ENCODE peak calls at places on chromosome 10, in eight cellular contexts. X is CD8-positive, alpha-beta T cell; I is mesendoderm; B is iPS DF 6.9; D is ascending aorta; Y is IMR-90; W is breast epithelium; P is HCT116. F is an unnamed sample. For H3K4me1 and H3K36me3, the result is how much of the 10 kb centered on the place peaks cover.

GRCh38 chr10:74947781-74948401 is 121.5 kb downstream of the KAT6B start:
- DNase-seq in X (no peak), I (no peak), B (no peak), D (no peak), Y (no peak), W (no peak), P (no peak), F (no peak)

GRCh38 chr10:80320377-80320776 is 30.9 kb upstream of the MAT1A start:
- DNase-seq in X (no peak), I (no peak), B (no peak), D (no peak), Y (no peak), W (no peak), P (no peak), F (no peak)

GRCh38 chr10:128314691-128315090 is 188.5 kb upstream of the MKI67 start:
- DNase-seq in X (no peak), I (no peak), B (no peak), D (no peak), Y (no peak), W (no peak), P (no peak), F (no peak)

GRCh38 chr10:119370972-119371703 is 163.8 kb downstream of the GRK5 start:
- DNase-seq in X (no peak), I (no peak), B (no peak), D (no peak), Y (peak), W (peak), P (no peak), F (no peak)

GRCh38 chr10:30199376-30200018 is 140.1 kb upstream of the JCAD start:
- DNase-seq in X (no peak), I (no peak), B (no peak), D (no peak), Y (no peak), W (no peak), P (no peak), F (no peak)

GRCh38 chr10:69377191-69377590 is 39.5 kb downstream of the TACR2 start:
- DNase-seq in X (no peak), I (no peak), B (no peak), D (no peak), Y (no peak), W (no peak), P (no peak), F (no peak)

GRCh38 chr10:115491526-115492140 is 398.5 kb downstream of the ATRNL1 start:
- DNase-seq in X (no peak), I (no peak), B (no peak), D (no peak), Y (no peak), W (no peak), P (no peak), F (no peak)

GRCh38 chr10:58322835-58323209 is 12.0 kb upstream of the UBE2D1 start:
- DNase-seq in X (no peak), I (no peak), B (no peak), D (no peak), Y (no peak), W (no peak), P (no peak), F (no peak)

GRCh38 chr10:82643601-82644000 is 768.6 kb downstream of the NRG3 start:
- DNase-seq in X (no peak), I (no peak), B (no peak), D (no peak), Y (no peak), W (no peak), P (no peak), F (no peak)

GRCh38 chr10:11338160-11338844 is 273.1 kb downstream of the USP6NL start:
- DNase-seq in X (no peak), I (no peak), B (no peak), D (no peak), Y (no peak), W (no peak), P (no peak), F (no peak)

GRCh38 chr10:73650537-73651331 is 5.1 kb downstream of the SYNPO2L start:
- DNase-seq in X (no peak), I (no peak), B (no peak), D (no peak), Y (peak), W (no peak), P (no peak), F (no peak)

GRCh38 chr10:504806-505205 is 184.7 kb downstream of the DIP2C start:
- DNase-seq in X (no peak), I (no peak), B (no peak), D (no peak), Y (no peak), W (no peak), P (no peak), F (no peak)

GRCh38 chr10:59606551-59606961 is 103.1 kb downstream of the SLC16A9 start:
- DNase-seq in X (no peak), I (no peak), B (no peak), D (no peak), Y (peak), W (no peak), P (no peak), F (no peak)

GRCh38 chr10:11823122-11823988 is at the start of gene PROSER2:
- DNase-seq in X (peak), I (peak), B (no peak), D (no peak), Y (peak), W (peak), P (peak), F (peak)

GRCh38 chr10:48444861-48445841 is 138.7 kb downstream of the MAPK8 start:
- DNase-seq in X (no peak), I (peak), B (no peak), D (no peak), Y (no peak), W (no peak), P (no peak), F (peak)

GRCh38 chr10:130571674-130572073 is 435.5 kb downstream of the GLRX3 start:
- DNase-seq in X (no peak), I (no peak), B (no peak), D (no peak), Y (no peak), W (no peak), P (no peak), F (no peak)

GRCh38 chr10:54833029-54833428 is 32.0 kb upstream of the PCDH15 start:
- DNase-seq in X (no peak), I (no peak), B (no peak), D (no peak), Y (no peak), W (no peak), P (no peak), F (no peak)

GRCh38 chr10:110068780-110069179 is 61.0 kb downstream of the ADD3 start:
- DNase-seq in X (no peak), I (no peak), B (no peak), D (no peak), Y (no peak), W (no peak), P (no peak), F (no peak)
- H3K4me1 ChIP-seq in X (half or more), I (under half), B (under half), D (under half), Y (under half), W (under half), P (under half), F (under half)

DNA sequence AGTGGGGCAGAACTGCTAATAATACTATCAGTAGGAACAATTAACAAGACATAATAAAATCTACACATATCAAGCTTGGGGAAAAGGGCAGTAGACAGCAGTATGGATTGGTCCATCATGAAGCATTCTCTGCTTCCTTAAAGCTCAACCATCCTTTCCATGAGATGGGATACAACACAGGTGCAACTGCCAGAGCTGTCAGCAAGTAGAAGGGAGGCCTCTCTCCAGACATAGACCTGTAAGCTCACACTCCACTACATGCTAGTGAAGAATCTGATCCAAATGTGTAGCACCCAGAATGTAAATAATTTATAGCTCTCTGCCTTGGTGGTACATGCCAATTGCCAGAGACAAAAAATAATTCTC is 41.5 kb upstream of the ANAPC16 start:
- DNase-seq in X (no peak), I (no peak), B (no peak), D (no peak), Y (no peak), W (no peak), P (no peak), F (no peak)
- H3K27ac ChIP-seq in X (no peak), I (no peak), B (no peak), D (no peak), Y (no peak), W (no peak), P (peak), F (peak)

GRCh38 chr10:3783313-3783689 is 1.7 kb downstream of the KLF6 start:
- DNase-seq in X (peak), I (peak), B (no peak), D (no peak), Y (peak), W (peak), P (no peak), F (no peak)

GRCh38 chr10:3783721-3784432 is 1.1 kb downstream of the KLF6 start:
- DNase-seq in X (peak), I (peak), B (no peak), D (no peak), Y (peak), W (peak), P (no peak), F (peak)

GRCh38 chr10:3785849-3786290 is 861 bp upstream of the KLF6 start:
- DNase-seq in X (no peak), I (peak), B (no peak), D (no peak), Y (peak), W (no peak), P (no peak), F (no peak)

GRCh38 chr10:3785251-3785848 is 341 bp upstream of the KLF6 start:
- DNase-seq in X (peak), I (peak), B (peak), D (peak), Y (peak), W (peak), P (peak), F (peak)

GRCh38 chr10:3784510-3785250 is at the start of gene KLF6:
- DNase-seq in X (peak), I (peak), B (no peak), D (no peak), Y (peak), W (no peak), P (no peak), F (no peak)
- H3K36me3 ChIP-seq in X (under half), I (under half), B (under half), D (under half), Y (under half), W (under half), P (under half), F (under half)

GRCh38 chr10:71832967-71833366 is 18.1 kb downstream of the PSAP start:
- DNase-seq in X (no peak), I (no peak), B (no peak), D (no peak), Y (no peak), W (no peak), P (no peak), F (no peak)

GRCh38 chr10:71833451-71834342 is 17.4 kb downstream of the PSAP start:
- DNase-seq in X (no peak), I (no peak), B (no peak), D (no peak), Y (no peak), W (no peak), P (no peak), F (no peak)

GRCh38 chr10:71830726-71831125 is 20.3 kb downstream of the PSAP start:
- DNase-seq in X (no peak), I (no peak), B (no peak), D (no peak), Y (no peak), W (no peak), P (no peak), F (no peak)

GRCh38 chr10:71834343-71834674 is 16.7 kb downstream of the PSAP start:
- DNase-seq in X (no peak), I (no peak), B (no peak), D (no peak), Y (no peak), W (no peak), P (no peak), F (no peak)

DNA sequence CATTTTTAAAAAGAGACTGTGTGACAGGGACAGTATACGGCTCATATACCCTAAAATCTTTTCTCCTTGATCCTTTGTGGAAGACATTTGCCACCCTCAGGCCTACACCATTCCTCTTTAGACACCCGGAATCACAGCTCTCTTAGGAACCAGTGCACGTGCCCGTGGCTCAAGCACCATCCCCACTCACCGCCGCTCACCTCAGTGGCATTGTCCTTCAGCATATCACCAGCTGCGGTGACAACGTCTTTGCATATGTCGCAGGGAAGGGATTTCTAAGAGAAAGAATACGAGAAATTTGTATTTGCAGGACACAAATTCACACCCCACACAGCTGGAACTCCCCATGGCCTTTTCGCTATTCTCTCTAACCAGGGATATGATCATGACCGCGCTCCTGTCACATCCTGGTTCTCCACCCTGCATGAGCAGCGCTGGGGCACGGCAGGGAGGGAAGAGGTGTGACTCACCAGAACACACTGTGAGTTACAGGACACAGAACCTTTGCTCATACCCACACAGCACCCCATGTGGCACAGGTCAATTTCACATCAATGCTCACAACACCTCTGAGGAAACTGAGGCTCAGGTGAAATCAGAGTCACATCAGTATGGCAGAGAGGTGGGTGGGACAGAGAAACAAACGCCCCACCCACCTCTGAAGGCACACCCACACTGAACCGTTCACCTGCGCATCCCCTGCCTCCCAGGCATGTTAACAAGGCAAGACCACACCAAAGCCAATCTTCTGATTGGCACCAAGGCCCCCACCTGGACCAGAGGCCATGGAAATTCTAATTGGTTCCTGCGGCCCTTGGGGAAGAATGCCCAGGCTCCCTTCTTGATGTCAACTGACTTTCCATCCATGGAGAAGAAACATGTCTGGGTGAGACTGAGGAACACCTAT is 19.2 kb downstream of the PSAP start:
- DNase-seq in X (no peak), I (no peak), B (no peak), D (no peak), Y (peak), W (no peak), P (no peak), F (no peak)
- H3K4me1 ChIP-seq in X (under half), I (under half), B (under half), D (under half), Y (under half), W (under half), P (under half), F (under half)

GRCh38 chr10:7817576-7817975 is 729 bp upstream of the TAF3 start:
- DNase-seq in X (no peak), I (peak), B (no peak), D (no peak), Y (no peak), W (no peak), P (no peak), F (no peak)
- H3K27ac ChIP-seq in X (peak), I (no peak), B (no peak), D (no peak), Y (no peak), W (peak), P (peak), F (no peak)

GRCh38 chr10:87712913-87713616 is 53.4 kb downstream of the PAPSS2 start:
- DNase-seq in X (no peak), I (no peak), B (no peak), D (no peak), Y (no peak), W (no peak), P (no peak), F (no peak)
- H3K36me3 ChIP-seq in X (under half), I (under half), B (under half), D (under half), Y (under half), W (under half), P (under half), F (under half)

DNA sequence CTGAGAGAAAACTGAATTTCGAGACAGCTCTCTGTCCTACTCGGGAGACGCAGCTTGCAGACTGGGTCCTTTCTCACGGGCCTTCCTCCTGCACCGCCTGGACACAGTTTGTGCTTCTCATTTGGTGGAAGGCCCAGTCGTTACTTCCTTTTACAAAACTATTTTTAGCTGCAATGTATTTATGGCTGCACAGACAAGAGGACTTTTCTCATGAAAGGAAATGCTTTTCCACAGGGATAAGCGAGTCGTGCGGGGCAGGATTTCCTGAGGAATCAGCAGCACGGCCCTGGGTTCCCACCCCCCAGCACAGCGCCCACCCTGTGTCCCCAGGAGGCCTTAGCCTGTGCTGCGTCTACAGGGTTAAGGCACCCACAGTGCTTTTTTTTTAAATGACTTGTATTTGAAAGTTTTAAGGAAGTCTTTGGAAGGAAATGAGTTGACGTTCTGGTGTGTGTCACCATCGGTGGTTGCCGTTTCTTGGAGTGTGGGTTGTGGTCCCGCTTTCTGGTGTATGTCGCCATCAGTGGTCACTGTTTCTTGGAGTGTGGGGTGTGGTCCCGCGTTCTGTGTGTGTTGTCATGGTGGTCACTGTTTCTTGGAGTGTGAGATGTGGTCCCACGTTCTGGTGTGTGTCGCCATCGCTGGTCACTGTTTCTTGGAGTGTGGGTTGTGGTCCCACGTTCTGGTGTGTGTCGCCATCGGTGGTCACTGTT is 50.9 kb downstream of the INPP5A start:
- DNase-seq in X (peak), I (no peak), B (no peak), D (no peak), Y (no peak), W (no peak), P (no peak), F (peak)
- H3K4me1 ChIP-seq in X (under half), I (under half), B (under half), D (under half), Y (under half), W (under half), P (under half), F (under half)

GRCh38 chr10:92594194-92594593 is 1.3 kb downstream of the KIF11 start:
- DNase-seq in X (no peak), I (no peak), B (no peak), D (no peak), Y (no peak), W (no peak), P (no peak), F (no peak)
- H3K27ac ChIP-seq in X (no peak), I (no peak), B (no peak), D (no peak), Y (no peak), W (no peak), P (no peak), F (no peak)

F was measured in lung.